ENCODE peak calls at places on chromosomes 3 and 15, in seven cellular contexts. B, M, H, Z, J, U and O are unnamed samples.

GRCh38 chr3:14431928-14432834 is 29.8 kb downstream of the SLC6A6 start:
- DNase-seq in U (peak), Z (no peak), J (no peak), M (peak), H (peak), B (peak), O (no peak)

GRCh38 chr3:78899846-78900245 is 868.0 kb downstream of the ROBO1 start:
- DNase-seq in B (no peak), H (no peak), J (no peak), U (no peak), M (no peak), Z (no peak), O (no peak)

GRCh38 chr3:197573048-197573767 is 17.4 kb upstream of the BDH1 start:
- DNase-seq in H (no peak), Z (no peak), M (no peak), J (no peak), B (no peak), U (no peak), O (no peak)

GRCh38 chr3:136277634-136278033 is 27.5 kb downstream of the PCCB start:
- DNase-seq in Z (peak), M (no peak), H (peak), B (no peak), U (no peak), J (peak), O (no peak)

GRCh38 chr3:49930241-49930690 is 655 bp upstream of the MON1A start:
- DNase-seq in H (no peak), J (no peak), M (no peak), B (no peak), U (no peak), Z (no peak), O (no peak)

GRCh38 chr3:32180151-32180850 is 58.2 kb upstream of the CMTM8 start:
- DNase-seq in Z (no peak), J (no peak), U (no peak), B (no peak), H (no peak), M (no peak), O (no peak)

GRCh38 chr3:192433704-192434103 is 293.6 kb downstream of the FGF12 start:
- DNase-seq in M (no peak), H (no peak), Z (no peak), J (no peak), B (no peak), U (no peak), O (no peak)

GRCh38 chr15:56980474-56980873 is 62.0 kb downstream of the TCF12 start:
- DNase-seq in U (no peak), B (no peak), H (no peak), J (no peak), Z (no peak), M (no peak), O (no peak)

GRCh38 chr3:24704496-24704895 is 209.8 kb upstream of the THRB start:
- DNase-seq in U (no peak), H (no peak), B (peak), Z (no peak), J (no peak), M (no peak), O (no peak)